ENCODE peak calls at places on chromosomes 13 and 19, in six cellular contexts. K is HT-29; D is ELR; M is neural crest cell; A is stimulated activated CD4-positive, alpha-beta T cell treated with anti-CD3 and anti-CD28 coated beads, TNF-alpha, amount 100 ng/mL, for 48 hours; H is astrocyte. O is an unnamed sample.

GRCh38 chr13:49645451-49645850 is 17.1 kb downstream of the ARL11 start:
- DNase-seq in K (no peak), H (no peak), M (no peak), A (no peak), D (no peak), O (no peak)

GRCh38 chr13:46571941-46572340 is 19.0 kb downstream of the LRCH1 start:
- DNase-seq in K (no peak), H (no peak), M (no peak), D (no peak), A (no peak), O (no peak)

GRCh38 chr13:114025432-114026127 is 51.7 kb upstream of the C13orf46 start:
- DNase-seq in D (no peak), K (no peak), H (peak), M (no peak), A (no peak), O (peak)

GRCh38 chr19:19043881-19044280 is 10.5 kb downstream of the ARMC6 start:
- DNase-seq in D (no peak), M (no peak), A (no peak), K (no peak), H (no peak), O (no peak)

GRCh38 chr13:47420568-47420967 is 523.7 kb upstream of the HTR2A start:
- DNase-seq in D (peak), A (no peak), K (peak), H (peak), M (peak), O (no peak)

GRCh38 chr13:20566424-20566916 is 487 bp upstream of the IFT88 start:
- DNase-seq in D (peak), M (no peak), H (peak), K (peak), A (no peak), O (no peak)

GRCh38 chr19:45768644-45769053 is 403 bp downstream of the SIX5 start:
- DNase-seq in K (no peak), A (no peak), H (no peak), D (peak), M (peak), O (no peak)

GRCh38 chr19:10112037-10112751 is 701 bp downstream of the P2RY11 start:
- DNase-seq in H (no peak), K (no peak), A (no peak), D (peak), M (no peak), O (no peak)

GRCh38 chr19:48400018-48400742 is 6.7 kb downstream of the GRIN2D start:
- DNase-seq in D (peak), K (peak), M (peak), H (peak), A (no peak), O (no peak)

GRCh38 chr13:110799246-110800236 is 86.0 kb downstream of the ING1 start:
- DNase-seq in M (no peak), H (peak), A (no peak), K (no peak), D (peak), O (peak)

GRCh38 chr13:29436721-29437250 is 158.7 kb downstream of the SLC7A1 start:
- DNase-seq in K (no peak), A (no peak), M (no peak), H (peak), D (no peak), O (no peak)

GRCh38 chr19:27734496-27735220 is 1478.3 kb downstream of the UQCRFS1 start:
- DNase-seq in M (no peak), D (no peak), H (peak), K (no peak), A (no peak), O (no peak)

GRCh38 chr13:43229506-43229905 is 206.1 kb downstream of the DNAJC15 start:
- DNase-seq in D (peak), A (no peak), K (no peak), H (peak), M (no peak), O (peak)

GRCh38 chr19:50432221-50432626 is 468 bp upstream of the MYBPC2 start:
- DNase-seq in A (no peak), M (no peak), H (no peak), K (no peak), D (no peak), O (no peak)

GRCh38 chr13:40664100-40665060 is 2.1 kb downstream of the FOXO1 start:
- DNase-seq in D (peak), A (peak), H (peak), K (peak), M (peak), O (no peak)

GRCh38 chr13:107867701-107868661 is 347.4 kb downstream of the LIG4 start:
- DNase-seq in A (no peak), D (peak), M (peak), K (no peak), H (peak), O (no peak)